ENCODE peak calls at places on chromosomes 1 and 21, in ten cellular contexts. Q is activated CD8-positive, alpha-beta T cell treated with anti-CD3 and anti-CD28 coated beads for 36 hours; L is GM23338; M is left lung; O is activated T-helper 17 cell treated with anti-CD3 and anti-CD28 coated beads, Interleukin-2, amount 50 U/mL, for 72 hours; H is CD4-positive, CD25-positive, alpha-beta regulatory T cell; R is aorta; I is Panc1; X is lower lobe of right lung; K is body of pancreas. B is an unnamed sample.

GRCh38 chr1:231485029-231485784 is 43.3 kb upstream of the TSNAX start:
- ATAC-seq in Q (no peak), L (no peak), M (no peak), O (no peak), H (no peak), R (no peak), I (no peak), X (no peak), K (no peak), B (no peak)

GRCh38 chr1:222923506-222923905 is 108.7 kb downstream of the DISP1 start:
- ATAC-seq in Q (no peak), L (no peak), M (peak), O (no peak), H (no peak), R (no peak), I (no peak), X (no peak), K (no peak), B (no peak)

GRCh38 chr1:12546771-12547585 is 71.0 kb downstream of the DHRS3 start:
- ATAC-seq in Q (no peak), L (no peak), M (no peak), O (no peak), H (no peak), R (peak), I (no peak), X (no peak), K (no peak), B (no peak)

GRCh38 chr1:103783944-103784377 is 34.3 kb downstream of the AMY1C start:
- ATAC-seq in Q (no peak), L (no peak), M (no peak), O (no peak), H (no peak), R (no peak), I (no peak), X (no peak), K (no peak), B (no peak)

GRCh38 chr21:42666023-42666747 is 12.8 kb downstream of the PDE9A start:
- ATAC-seq in Q (peak), L (peak), M (peak), O (no peak), H (no peak), R (no peak), I (no peak), X (no peak), K (no peak), B (no peak)

GRCh38 chr21:33070921-33071877 is 1.3 kb downstream of the OLIG1 start:
- ATAC-seq in Q (peak), L (peak), M (peak), O (peak), H (no peak), R (no peak), I (peak), X (peak), K (no peak), B (no peak)

GRCh38 chr1:20355828-20356735 is 65.4 kb downstream of the VWA5B1 start:
- ATAC-seq in Q (no peak), L (no peak), M (no peak), O (peak), H (no peak), R (no peak), I (no peak), X (no peak), K (no peak), B (peak)

GRCh38 chr1:234911787-234912186 is 216.8 kb downstream of the TOMM20 start:
- ATAC-seq in Q (peak), L (peak), M (no peak), O (no peak), H (peak), R (peak), I (peak), X (peak), K (no peak), B (peak)

GRCh38 chr21:17667256-17667655 is 54.6 kb upstream of the BTG3 start:
- ATAC-seq in Q (no peak), L (no peak), M (no peak), O (no peak), H (no peak), R (no peak), I (no peak), X (no peak), K (no peak), B (no peak)

GRCh38 chr1:29703596-29703995 is 467.3 kb downstream of the PTPRU start:
- ATAC-seq in Q (no peak), L (peak), M (peak), O (no peak), H (no peak), R (no peak), I (peak), X (no peak), K (peak), B (peak)

GRCh38 chr1:12433323-12434053 is 184.5 kb downstream of the DHRS3 start:
- ATAC-seq in Q (no peak), L (peak), M (peak), O (no peak), H (no peak), R (peak), I (peak), X (peak), K (peak), B (no peak)

GRCh38 chr1:7116001-7116400 is 330.7 kb downstream of the CAMTA1 start:
- ATAC-seq in Q (no peak), L (no peak), M (no peak), O (no peak), H (no peak), R (no peak), I (no peak), X (no peak), K (no peak), B (no peak)

GRCh38 chr1:30790850-30791778 is 33.5 kb upstream of the LAPTM5 start:
- ATAC-seq in Q (peak), L (no peak), M (no peak), O (peak), H (peak), R (no peak), I (no peak), X (no peak), K (no peak), B (no peak)

GRCh38 chr1:57293214-57293613 is 130.6 kb downstream of the DAB1 start:
- ATAC-seq in Q (no peak), L (no peak), M (no peak), O (no peak), H (no peak), R (no peak), I (no peak), X (no peak), K (no peak), B (no peak)

GRCh38 chr21:40465382-40465781 is 381.6 kb downstream of the DSCAM start:
- ATAC-seq in Q (no peak), L (no peak), M (no peak), O (no peak), H (no peak), R (no peak), I (no peak), X (no peak), K (no peak), B (no peak)

GRCh38 chr1:1285102-1285571 is 4.9 kb downstream of the SCNN1D start:
- ATAC-seq in Q (no peak), L (peak), M (no peak), O (no peak), H (no peak), R (no peak), I (peak), X (no peak), K (no peak), B (no peak)

GRCh38 chr1:219177940-219178339 is 4.3 kb downstream of the LYPLAL1 start:
- ATAC-seq in Q (no peak), L (no peak), M (no peak), O (no peak), H (no peak), R (no peak), I (no peak), X (no peak), K (no peak), B (no peak)

GRCh38 chr1:152398812-152399698 is 15.0 kb downstream of the CRNN start:
- ATAC-seq in Q (no peak), L (peak), M (peak), O (peak), H (no peak), R (no peak), I (peak), X (peak), K (peak), B (peak)

GRCh38 chr1:5983361-5984103 is 8.7 kb downstream of the NPHP4 start:
- ATAC-seq in Q (no peak), L (no peak), M (no peak), O (no peak), H (no peak), R (no peak), I (no peak), X (no peak), K (no peak), B (no peak)

GRCh38 chr1:89260042-89260441 is 12.6 kb downstream of the GBP5 start:
- ATAC-seq in Q (peak), L (peak), M (no peak), O (peak), H (peak), R (no peak), I (no peak), X (no peak), K (no peak), B (no peak)

GRCh38 chr1:54588377-54588776 is 34.9 kb downstream of the FAM151A start:
- ATAC-seq in Q (peak), L (no peak), M (no peak), O (no peak), H (no peak), R (no peak), I (no peak), X (no peak), K (no peak), B (no peak)